ENCODE peak calls at places on chromosomes 12 and 14, in ten cellular contexts. M is spleen, O is A549, U is tibial nerve, N is stomach, K is ovary, Q is GM12878, L is esophagus muscularis mucosa, Y is HCT116, V is uterus. I is an unnamed sample.

GRCh38 chr12:49446571-49446970 is 79.3 kb downstream of the SPATS2 start:
- DNase-seq in N (no peak), Y (no peak), O (no peak), Q (no peak), M (no peak), V (no peak), L (no peak), U (no peak), K (no peak), I (no peak)

GRCh38 chr12:126982707-126983106 is 1284.3 kb upstream of the TMEM132C start:
- DNase-seq in Q (no peak), K (no peak), U (no peak), V (no peak), L (no peak), O (no peak), Y (no peak), M (no peak), N (no peak), I (no peak)

GRCh38 chr12:9760699-9761406 is at the start of gene CD69:
- DNase-seq in Q (peak; percentile 95), L (no peak), M (peak; percentile 82), N (peak; percentile 45), Y (no peak), V (no peak), U (no peak), O (no peak), K (no peak), I (no peak)

GRCh38 chr12:59929091-59929490 is 333.3 kb downstream of the SLC16A7 start:
- DNase-seq in K (no peak), V (no peak), O (no peak), Q (no peak), N (peak; percentile 25), L (no peak), U (no peak), Y (no peak), M (no peak), I (no peak)

GRCh38 chr12:68497112-68497511 is 113.6 kb upstream of the RAP1B start:
- DNase-seq in O (no peak), Y (no peak), M (no peak), N (no peak), Q (peak; percentile 38), U (no peak), V (no peak), K (no peak), L (no peak), I (no peak)

GRCh38 chr14:62126885-62127478 is 364.8 kb downstream of the SNAPC1 start:
- DNase-seq in N (no peak), U (no peak), Q (no peak), V (no peak), M (no peak), L (no peak), K (no peak), Y (peak; percentile 40), O (peak; percentile 31), I (peak; percentile 58)

GRCh38 chr14:94312481-94313246 is 10.5 kb downstream of the SERPINA6 start:
- DNase-seq in Y (no peak), O (no peak), K (no peak), U (no peak), M (no peak), Q (no peak), V (no peak), N (no peak), L (no peak), I (no peak)

GRCh38 chr14:72401632-72402428 is 469.6 kb downstream of the RGS6 start:
- DNase-seq in Q (no peak), Y (no peak), O (no peak), L (peak; percentile 57), V (no peak), M (no peak), N (no peak), K (no peak), U (no peak), I (no peak)

GRCh38 chr12:128818065-128819022 is 5.4 kb downstream of the SLC15A4 start:
- DNase-seq in Q (no peak), U (no peak), L (no peak), M (no peak), K (no peak), N (peak; percentile 24), O (no peak), V (no peak), Y (no peak), I (no peak)

DNA sequence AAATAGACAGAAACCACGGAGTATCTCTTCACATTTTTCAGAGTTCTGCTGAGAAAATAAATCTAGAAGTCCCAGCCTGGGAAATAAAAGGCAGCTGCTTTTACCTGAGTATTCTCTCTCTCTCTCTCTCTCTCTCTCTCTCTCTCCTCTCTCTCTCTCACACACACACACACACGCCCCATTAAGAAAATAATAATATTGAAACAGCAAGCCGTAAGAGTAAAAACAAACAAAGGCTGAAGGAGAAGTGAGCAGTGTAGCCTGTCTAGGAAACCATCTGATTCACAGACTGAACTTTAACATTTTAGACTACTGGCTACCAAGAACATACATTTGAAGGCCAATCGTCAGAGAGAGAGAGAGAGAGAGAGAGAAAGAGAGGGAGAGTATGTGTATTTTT is 8.4 kb downstream of the PTHLH start:
- DNase-seq in M (no peak), O (no peak), N (no peak), L (no peak), Y (no peak), V (no peak), K (no peak), Q (no peak), U (no peak), I (no peak)
- TF ChIP-seq POLR2A in M (no peak), O (no peak), N (no peak), L (no peak), Y (no peak), V (no peak), K (no peak), Q (no peak), U (no peak), I (no peak)

GRCh38 chr12:92566448-92567040 is 136.2 kb upstream of the PLEKHG7 start:
- DNase-seq in V (no peak), O (no peak), L (no peak), Y (no peak), M (no peak), K (no peak), U (no peak), Q (no peak), N (no peak), I (no peak)
- TF ChIP-seq POLR2A in V (no peak), O (no peak), L (no peak), Y (no peak), M (no peak), K (no peak), U (no peak), Q (no peak), N (no peak), I (no peak)

DNA sequence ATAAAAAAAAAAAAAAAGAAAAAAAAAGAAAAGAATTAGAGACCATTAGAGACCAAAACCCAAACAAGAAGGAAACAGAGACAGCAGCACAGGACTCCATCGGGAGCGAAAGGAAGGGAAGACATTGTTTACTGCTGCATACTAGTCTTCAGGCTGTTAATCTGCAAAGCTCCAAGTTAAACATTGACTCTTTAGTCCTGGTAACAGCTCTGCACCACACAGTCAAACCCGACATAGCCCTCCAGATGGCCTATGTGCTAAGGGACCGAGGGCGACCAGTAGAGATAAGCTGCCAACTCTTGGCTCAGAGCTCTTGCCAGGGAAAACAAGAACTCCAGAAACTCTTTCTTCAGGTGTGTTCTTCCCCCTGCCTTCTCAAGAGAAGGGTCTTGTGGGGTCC is 7.8 kb downstream of the P2RX4 start:
- DNase-seq in K (no peak), N (peak; percentile 75), Q (no peak), V (no peak), M (peak; percentile 12), O (no peak), U (no peak), Y (no peak), L (no peak), I (no peak)
- TF ChIP-seq POLR2A in K (no peak), N (no peak), Q (no peak), V (no peak), M (no peak), O (no peak), U (no peak), Y (no peak), L (no peak), I (no peak)

DNA sequence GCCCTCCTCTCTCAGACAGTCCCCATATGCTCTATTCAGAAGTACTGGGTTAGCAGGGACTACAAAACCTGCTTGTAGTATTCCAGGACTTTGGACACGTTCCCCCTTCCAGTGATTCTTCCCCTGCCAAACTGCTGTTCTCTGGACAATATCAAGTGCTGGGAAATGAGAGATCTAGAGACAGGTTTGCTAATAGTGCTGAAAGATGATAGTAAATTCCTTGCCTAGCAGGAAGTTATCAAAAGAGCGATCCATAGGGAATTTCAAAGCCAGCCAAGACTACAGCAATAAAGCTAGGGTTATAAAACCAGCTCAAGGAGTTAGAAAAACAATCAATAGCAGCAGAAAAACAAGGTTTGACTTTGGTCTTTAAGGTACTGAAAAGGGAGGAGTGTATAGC is 15.2 kb downstream of the SLC7A8 start:
- DNase-seq in U (no peak), O (no peak), Y (no peak), V (peak; percentile 75), N (no peak), L (no peak), K (no peak), M (no peak), Q (no peak), I (no peak)
- TF ChIP-seq POLR2A in U (no peak), O (no peak), Y (no peak), V (no peak), N (no peak), L (no peak), K (no peak), M (no peak), Q (no peak), I (no peak)

GRCh38 chr12:55972906-55973597 is 826 bp upstream of the RAB5B start:
- DNase-seq in O (no peak), U (no peak), L (no peak), K (no peak), V (no peak), Q (no peak), M (no peak), Y (no peak), N (no peak), I (peak; percentile 44)
- TF ChIP-seq POLR2A in O (peak; percentile 23), U (peak; percentile 51), L (peak; percentile 68), K (peak; percentile 65), V (peak; percentile 90), Q (no peak), M (peak; percentile 86), Y (no peak), N (peak; percentile 69), I (no peak)

DNA sequence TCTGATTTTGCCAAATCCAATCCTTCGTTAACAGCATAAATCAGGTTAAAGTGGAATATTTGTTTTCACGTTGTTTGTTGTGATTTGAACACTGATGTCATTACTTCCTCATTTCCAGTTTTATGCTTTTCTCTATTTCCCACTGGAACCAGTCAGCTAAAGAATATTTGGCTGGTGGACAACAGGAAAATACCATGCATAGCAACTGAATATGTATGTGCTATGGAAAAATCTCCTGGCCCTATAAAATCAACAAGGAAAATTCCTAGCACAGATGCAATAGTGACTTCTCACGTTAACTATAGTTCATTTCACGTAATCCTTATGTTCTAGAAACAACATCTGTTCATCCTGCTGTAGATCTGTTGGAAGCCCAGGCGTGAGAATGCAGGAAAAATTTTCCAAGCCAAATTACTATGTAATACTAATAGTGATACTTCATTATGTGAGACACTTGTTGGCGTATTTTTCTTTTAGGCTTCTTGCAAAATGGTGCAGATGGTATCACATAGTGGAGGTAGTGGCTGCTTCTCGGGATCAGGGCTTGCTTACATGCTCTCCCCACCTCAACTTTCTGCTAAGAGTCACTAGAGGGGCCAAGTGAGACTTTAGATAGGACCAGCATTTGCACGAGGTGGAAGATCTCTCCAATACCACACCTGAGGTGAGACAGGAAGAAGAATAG is 86.3 kb upstream of the USP44 start:
- DNase-seq in Q (no peak), Y (no peak), V (no peak), K (no peak), N (no peak), O (no peak), M (no peak), L (no peak), U (no peak), I (no peak)
- TF ChIP-seq POLR2A in Q (no peak), Y (no peak), V (no peak), K (no peak), N (no peak), O (no peak), M (no peak), L (no peak), U (no peak), I (no peak)

I was measured in NB4.